ENCODE peak calls at places on chromosomes 11 and 22, in six cellular contexts. One of them, this sample, is unnamed. For H3K4me1, the result is how much of the 10 kb centered on the place peaks cover.

GRCh38 chr11:103699216-103699615 is 337.2 kb upstream of the DDI1 start:
- DNase-seq in mucosa of descending colon: no peak
- DNase-seq in body of pancreas: no peak
- DNase-seq in GM23338: peak
- DNase-seq in lung: no peak
- DNase-seq in HCT116: no peak
- DNase-seq in this sample: no peak

GRCh38 chr11:35714882-35715612 is 52.5 kb downstream of the TRIM44 start:
- DNase-seq in lung: no peak
- DNase-seq in mucosa of descending colon: no peak
- DNase-seq in body of pancreas: no peak
- DNase-seq in GM23338: no peak
- DNase-seq in HCT116: no peak
- DNase-seq in this sample: no peak

GRCh38 chr11:34208266-34209135 is 103.1 kb downstream of the NAT10 start:
- DNase-seq in lung: no peak
- DNase-seq in GM23338: no peak
- DNase-seq in mucosa of descending colon: no peak
- DNase-seq in body of pancreas: no peak
- DNase-seq in HCT116: no peak
- DNase-seq in this sample: no peak

GRCh38 chr11:74682731-74683278 is 48.4 kb downstream of the CHRDL2 start:
- DNase-seq in body of pancreas: peak
- DNase-seq in GM23338: peak
- DNase-seq in lung: no peak
- DNase-seq in mucosa of descending colon: no peak
- DNase-seq in HCT116: no peak
- DNase-seq in this sample: no peak

GRCh38 chr22:29032014-29032475 is 29.6 kb downstream of the C22orf31 start:
- DNase-seq in mucosa of descending colon: no peak
- DNase-seq in body of pancreas: peak
- DNase-seq in GM23338: peak
- DNase-seq in HCT116: no peak
- DNase-seq in lung: no peak
- DNase-seq in this sample: no peak

GRCh38 chr22:36152088-36152487 is 8.5 kb downstream of the APOL3 start:
- DNase-seq in GM23338: no peak
- DNase-seq in mucosa of descending colon: no peak
- DNase-seq in HCT116: no peak
- DNase-seq in lung: no peak
- DNase-seq in body of pancreas: no peak
- DNase-seq in this sample: no peak

GRCh38 chr11:78256962-78257361 is 68.2 kb downstream of the USP35 start:
- DNase-seq in HCT116: no peak
- DNase-seq in GM23338: no peak
- DNase-seq in lung: peak
- DNase-seq in body of pancreas: peak
- DNase-seq in mucosa of descending colon: peak
- DNase-seq in this sample: peak

GRCh38 chr11:119810478-119811232 is 81.7 kb upstream of the NECTIN1 start:
- DNase-seq in mucosa of descending colon: no peak
- DNase-seq in body of pancreas: no peak
- DNase-seq in GM23338: no peak
- DNase-seq in HCT116: no peak
- DNase-seq in lung: no peak
- DNase-seq in this sample: peak

GRCh38 chr22:46031561-46031960 is 54.6 kb upstream of the WNT7B start:
- DNase-seq in GM23338: peak
- DNase-seq in lung: no peak
- DNase-seq in mucosa of descending colon: no peak
- DNase-seq in HCT116: no peak
- DNase-seq in body of pancreas: peak
- DNase-seq in this sample: no peak

GRCh38 chr22:31814942-31815341 is 61.1 kb downstream of the DEPDC5 start:
- DNase-seq in mucosa of descending colon: no peak
- DNase-seq in body of pancreas: no peak
- DNase-seq in lung: no peak
- DNase-seq in GM23338: no peak
- DNase-seq in HCT116: no peak
- DNase-seq in this sample: no peak

GRCh38 chr11:114264381-114264780 is 31.8 kb upstream of the NNMT start:
- DNase-seq in body of pancreas: no peak
- DNase-seq in lung: no peak
- DNase-seq in mucosa of descending colon: no peak
- DNase-seq in GM23338: no peak
- DNase-seq in HCT116: no peak
- DNase-seq in this sample: no peak

GRCh38 chr11:12528487-12528886 is 145.7 kb upstream of the TEAD1 start:
- DNase-seq in GM23338: no peak
- DNase-seq in lung: no peak
- DNase-seq in body of pancreas: no peak
- DNase-seq in HCT116: no peak
- DNase-seq in mucosa of descending colon: no peak
- DNase-seq in this sample: no peak

GRCh38 chr11:68191661-68192579 is 21.2 kb downstream of the KMT5B start:
- DNase-seq in HCT116: no peak
- DNase-seq in lung: no peak
- DNase-seq in mucosa of descending colon: no peak
- DNase-seq in GM23338: no peak
- DNase-seq in body of pancreas: no peak
- DNase-seq in this sample: no peak

GRCh38 chr22:20033045-20033706 is 12.3 kb downstream of the TANGO2 start:
- DNase-seq in mucosa of descending colon: peak
- DNase-seq in body of pancreas: peak
- DNase-seq in lung: no peak
- DNase-seq in GM23338: no peak
- DNase-seq in HCT116: no peak
- DNase-seq in this sample: no peak

GRCh38 chr11:36073411-36074203 is 129.7 kb downstream of the LDLRAD3 start:
- DNase-seq in GM23338: no peak
- DNase-seq in body of pancreas: peak
- DNase-seq in mucosa of descending colon: no peak
- DNase-seq in lung: no peak
- DNase-seq in HCT116: no peak
- DNase-seq in this sample: no peak

GRCh38 chr22:49091917-49092545 is 735.6 kb downstream of the BRD1 start:
- DNase-seq in lung: no peak
- DNase-seq in GM23338: no peak
- DNase-seq in mucosa of descending colon: no peak
- DNase-seq in HCT116: no peak
- DNase-seq in body of pancreas: no peak
- DNase-seq in this sample: no peak

GRCh38 chr22:18068381-18068988 is 9.3 kb upstream of the PEX26 start:
- DNase-seq in HCT116: no peak
- DNase-seq in lung: no peak
- DNase-seq in body of pancreas: no peak
- DNase-seq in GM23338: no peak
- DNase-seq in mucosa of descending colon: no peak
- DNase-seq in this sample: no peak

GRCh38 chr11:47360341-47360740 is 7.8 kb upstream of the MYBPC3 start:
- DNase-seq in body of pancreas: no peak
- DNase-seq in lung: no peak
- DNase-seq in GM23338: no peak
- DNase-seq in HCT116: no peak
- DNase-seq in mucosa of descending colon: no peak
- DNase-seq in this sample: no peak

GRCh38 chr22:39556970-39557811 is 13.4 kb upstream of the CACNA1I start:
- DNase-seq in GM23338: peak
- DNase-seq in mucosa of descending colon: peak
- DNase-seq in HCT116: no peak
- DNase-seq in body of pancreas: no peak
- DNase-seq in lung: no peak
- DNase-seq in this sample: no peak
- TF ChIP-seq CTCF in GM23338: peak
- TF ChIP-seq CTCF in mucosa of descending colon: no peak
- TF ChIP-seq CTCF in HCT116: no peak
- TF ChIP-seq CTCF in body of pancreas: no peak
- TF ChIP-seq CTCF in lung: no peak
- TF ChIP-seq CTCF in this sample: no peak

DNA sequence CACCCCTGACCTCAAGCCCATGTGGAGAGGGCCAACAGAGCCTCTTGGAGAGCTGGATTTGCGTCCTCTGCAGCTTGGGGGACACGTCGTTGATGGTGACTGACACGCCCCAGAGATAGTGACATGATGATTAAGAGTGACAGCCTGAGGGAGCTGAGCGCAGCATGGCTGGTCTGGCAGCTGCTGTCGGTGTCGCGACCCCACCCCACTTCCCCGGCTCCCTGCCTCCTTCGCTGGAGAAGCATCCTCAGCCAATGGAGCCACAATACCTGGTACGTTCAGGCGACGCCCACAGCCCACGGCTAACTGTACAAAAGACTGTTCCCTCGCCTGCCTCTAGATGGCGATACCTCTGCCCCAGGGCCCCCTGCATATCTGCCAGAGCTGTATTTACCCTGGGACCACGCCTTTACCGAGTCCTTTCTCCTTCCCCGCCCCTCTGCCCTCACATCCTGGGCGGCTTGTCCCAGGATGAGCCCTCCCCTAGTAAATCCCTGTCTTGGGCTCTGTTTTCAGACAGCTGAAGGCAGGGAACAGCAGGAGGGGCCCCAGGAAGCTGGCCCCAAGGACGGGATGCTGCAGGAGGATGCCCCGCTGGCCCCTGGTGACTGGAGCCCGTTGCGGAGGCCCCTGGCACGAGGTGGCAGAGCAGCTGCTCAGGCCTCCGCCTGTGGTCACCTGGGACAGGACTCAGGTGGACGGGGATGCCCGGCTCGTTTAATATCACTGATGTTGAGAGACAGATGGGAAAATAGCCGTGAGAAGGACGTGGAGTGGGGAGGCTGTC is 90.6 kb downstream of the RPS6KA4 start:
- DNase-seq in lung: peak
- DNase-seq in GM23338: peak
- DNase-seq in body of pancreas: peak
- DNase-seq in mucosa of descending colon: peak
- DNase-seq in HCT116: peak
- DNase-seq in this sample: peak
- H3K4me3 ChIP-seq in lung: no peak
- H3K4me3 ChIP-seq in GM23338: peak
- H3K4me3 ChIP-seq in body of pancreas: no peak
- H3K4me3 ChIP-seq in mucosa of descending colon: no peak
- H3K4me3 ChIP-seq in HCT116: peak
- H3K4me3 ChIP-seq in this sample: peak

GRCh38 chr11:83175815-83176214 is 17.7 kb upstream of the ANKRD42 start:
- DNase-seq in GM23338: no peak
- DNase-seq in mucosa of descending colon: no peak
- DNase-seq in lung: no peak
- DNase-seq in body of pancreas: no peak
- DNase-seq in HCT116: no peak
- DNase-seq in this sample: no peak

GRCh38 chr11:83172551-83172950 is 15.6 kb downstream of the PCF11 start:
- DNase-seq in GM23338: no peak
- DNase-seq in lung: no peak
- DNase-seq in body of pancreas: no peak
- DNase-seq in mucosa of descending colon: no peak
- DNase-seq in HCT116: no peak
- DNase-seq in this sample: no peak

GRCh38 chr11:83168756-83169155 is 11.8 kb downstream of the PCF11 start:
- DNase-seq in GM23338: no peak
- DNase-seq in body of pancreas: no peak
- DNase-seq in mucosa of descending colon: no peak
- DNase-seq in HCT116: no peak
- DNase-seq in lung: no peak
- DNase-seq in this sample: no peak

GRCh38 chr11:83174008-83174407 is 17.1 kb downstream of the PCF11 start:
- DNase-seq in lung: no peak
- DNase-seq in HCT116: no peak
- DNase-seq in mucosa of descending colon: no peak
- DNase-seq in GM23338: no peak
- DNase-seq in body of pancreas: no peak
- DNase-seq in this sample: no peak
- H3K4me1 ChIP-seq in lung: under half
- H3K4me1 ChIP-seq in HCT116: under half
- H3K4me1 ChIP-seq in mucosa of descending colon: under half
- H3K4me1 ChIP-seq in GM23338: under half
- H3K4me1 ChIP-seq in body of pancreas: half or more
- H3K4me1 ChIP-seq in this sample: under half

DNA sequence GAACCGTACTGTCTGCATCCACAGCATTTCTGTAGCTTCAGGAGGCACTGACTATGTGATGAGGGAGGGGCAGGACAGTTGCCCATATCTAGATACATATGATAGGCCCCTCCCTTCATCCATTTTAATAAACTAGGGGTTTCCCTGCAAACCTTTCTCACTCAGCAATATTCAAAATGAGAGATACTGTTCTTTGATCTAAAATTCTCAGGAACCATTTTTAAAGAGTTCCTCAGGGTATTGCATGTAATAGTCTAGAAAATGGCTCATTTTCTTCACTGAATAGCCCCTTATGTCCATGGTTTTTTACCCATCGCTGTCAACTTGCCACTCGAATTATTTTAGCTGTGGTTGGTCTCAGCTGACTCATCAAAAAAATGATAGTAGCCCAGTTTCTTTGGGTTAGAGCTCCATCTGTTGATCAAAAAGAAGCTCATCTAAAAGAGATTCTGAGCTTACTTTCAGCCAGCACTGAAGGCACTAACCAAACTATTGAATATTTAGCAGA is 37.0 kb upstream of the DNAJB7 start:
- DNase-seq in mucosa of descending colon: peak
- DNase-seq in body of pancreas: no peak
- DNase-seq in GM23338: peak
- DNase-seq in lung: no peak
- DNase-seq in HCT116: peak
- DNase-seq in this sample: no peak
- TF ChIP-seq CTCF in mucosa of descending colon: no peak
- TF ChIP-seq CTCF in body of pancreas: peak
- TF ChIP-seq CTCF in GM23338: peak
- TF ChIP-seq CTCF in lung: peak
- TF ChIP-seq CTCF in HCT116: peak
- TF ChIP-seq CTCF in this sample: no peak

GRCh38 chr11:59214141-59214893 is 1.6 kb upstream of the MPEG1 start:
- DNase-seq in lung: no peak
- DNase-seq in body of pancreas: no peak
- DNase-seq in mucosa of descending colon: no peak
- DNase-seq in GM23338: no peak
- DNase-seq in HCT116: no peak
- DNase-seq in this sample: no peak

GRCh38 chr11:59208956-59209355 is 3.8 kb downstream of the MPEG1 start:
- DNase-seq in lung: no peak
- DNase-seq in HCT116: no peak
- DNase-seq in body of pancreas: no peak
- DNase-seq in GM23338: no peak
- DNase-seq in mucosa of descending colon: no peak
- DNase-seq in this sample: no peak

GRCh38 chr11:59212222-59212621 is 505 bp downstream of the MPEG1 start:
- DNase-seq in mucosa of descending colon: no peak
- DNase-seq in HCT116: no peak
- DNase-seq in lung: no peak
- DNase-seq in body of pancreas: no peak
- DNase-seq in GM23338: no peak
- DNase-seq in this sample: no peak

GRCh38 chr11:59216654-59217640 is 4.2 kb upstream of the MPEG1 start:
- DNase-seq in GM23338: no peak
- DNase-seq in mucosa of descending colon: peak
- DNase-seq in lung: peak
- DNase-seq in body of pancreas: peak
- DNase-seq in HCT116: no peak
- DNase-seq in this sample: peak

GRCh38 chr11:59212744-59213573 is at the start of gene MPEG1:
- DNase-seq in GM23338: no peak
- DNase-seq in mucosa of descending colon: no peak
- DNase-seq in lung: no peak
- DNase-seq in body of pancreas: no peak
- DNase-seq in HCT116: no peak
- DNase-seq in this sample: peak
- H3K4me3 ChIP-seq in GM23338: no peak
- H3K4me3 ChIP-seq in mucosa of descending colon: no peak
- H3K4me3 ChIP-seq in lung: no peak
- H3K4me3 ChIP-seq in body of pancreas: no peak
- H3K4me3 ChIP-seq in HCT116: no peak
- H3K4me3 ChIP-seq in this sample: peak

GRCh38 chr22:30208631-30209603 is 37.6 kb downstream of the LIF start:
- DNase-seq in HCT116: no peak
- DNase-seq in GM23338: no peak
- DNase-seq in lung: no peak
- DNase-seq in mucosa of descending colon: no peak
- DNase-seq in body of pancreas: peak
- DNase-seq in this sample: peak
- H3K4me1 ChIP-seq in HCT116: half or more
- H3K4me1 ChIP-seq in GM23338: under half
- H3K4me1 ChIP-seq in lung: under half
- H3K4me1 ChIP-seq in mucosa of descending colon: under half
- H3K4me1 ChIP-seq in body of pancreas: under half
- H3K4me1 ChIP-seq in this sample: under half